ENCODE peak calls at places on chromosomes 1 and 21, in five cellular contexts. One of them, this sample, is unnamed.

GRCh38 chr1:214637722-214638473 is 34.9 kb downstream of the CENPF start:
- DNase-seq in mammary epithelial cell: peak
- DNase-seq in stimulated activated CD4-positive, alpha-beta T cell treated with anti-CD3 and anti-CD28 coated beads, TNF-alpha, amount 100 ng/mL, for 1 hour: no peak
- DNase-seq in COR-L47: no peak
- DNase-seq in HCEC 1CT: peak
- DNase-seq in this sample: no peak

GRCh38 chr1:240496356-240496755 is 115.6 kb downstream of the GREM2 start:
- DNase-seq in stimulated activated CD4-positive, alpha-beta T cell treated with anti-CD3 and anti-CD28 coated beads, TNF-alpha, amount 100 ng/mL, for 1 hour: no peak
- DNase-seq in HCEC 1CT: no peak
- DNase-seq in COR-L47: no peak
- DNase-seq in mammary epithelial cell: no peak
- DNase-seq in this sample: no peak

GRCh38 chr1:108758782-108759181 is 12.3 kb downstream of the STXBP3 start:
- DNase-seq in stimulated activated CD4-positive, alpha-beta T cell treated with anti-CD3 and anti-CD28 coated beads, TNF-alpha, amount 100 ng/mL, for 1 hour: no peak
- DNase-seq in mammary epithelial cell: no peak
- DNase-seq in COR-L47: no peak
- DNase-seq in HCEC 1CT: no peak
- DNase-seq in this sample: no peak

GRCh38 chr21:24716306-24716918 is 890.9 kb downstream of the MRPL39 start:
- DNase-seq in HCEC 1CT: no peak
- DNase-seq in mammary epithelial cell: no peak
- DNase-seq in COR-L47: no peak
- DNase-seq in stimulated activated CD4-positive, alpha-beta T cell treated with anti-CD3 and anti-CD28 coated beads, TNF-alpha, amount 100 ng/mL, for 1 hour: no peak
- DNase-seq in this sample: no peak

GRCh38 chr1:163090321-163090945 is 21.3 kb downstream of the RGS4 start:
- DNase-seq in stimulated activated CD4-positive, alpha-beta T cell treated with anti-CD3 and anti-CD28 coated beads, TNF-alpha, amount 100 ng/mL, for 1 hour: no peak
- DNase-seq in mammary epithelial cell: peak
- DNase-seq in HCEC 1CT: peak
- DNase-seq in COR-L47: no peak
- DNase-seq in this sample: no peak

GRCh38 chr21:38267991-38268858 is 11.4 kb downstream of the KCNJ15 start:
- DNase-seq in COR-L47: no peak
- DNase-seq in stimulated activated CD4-positive, alpha-beta T cell treated with anti-CD3 and anti-CD28 coated beads, TNF-alpha, amount 100 ng/mL, for 1 hour: no peak
- DNase-seq in HCEC 1CT: no peak
- DNase-seq in mammary epithelial cell: peak
- DNase-seq in this sample: no peak

GRCh38 chr21:38244885-38245869 is 11.6 kb upstream of the KCNJ15 start:
- DNase-seq in stimulated activated CD4-positive, alpha-beta T cell treated with anti-CD3 and anti-CD28 coated beads, TNF-alpha, amount 100 ng/mL, for 1 hour: peak
- DNase-seq in COR-L47: no peak
- DNase-seq in HCEC 1CT: peak
- DNase-seq in mammary epithelial cell: peak
- DNase-seq in this sample: peak

GRCh38 chr1:185526318-185527307 is 207.6 kb upstream of the HMCN1 start:
- DNase-seq in stimulated activated CD4-positive, alpha-beta T cell treated with anti-CD3 and anti-CD28 coated beads, TNF-alpha, amount 100 ng/mL, for 1 hour: no peak
- DNase-seq in mammary epithelial cell: no peak
- DNase-seq in HCEC 1CT: no peak
- DNase-seq in COR-L47: no peak
- DNase-seq in this sample: no peak

GRCh38 chr21:37593015-37593414 is 226.4 kb downstream of the DYRK1A start:
- DNase-seq in COR-L47: peak
- DNase-seq in mammary epithelial cell: no peak
- DNase-seq in HCEC 1CT: no peak
- DNase-seq in stimulated activated CD4-positive, alpha-beta T cell treated with anti-CD3 and anti-CD28 coated beads, TNF-alpha, amount 100 ng/mL, for 1 hour: no peak
- DNase-seq in this sample: no peak

GRCh38 chr1:42936309-42937078 is 22.2 kb downstream of the SLC2A1 start:
- DNase-seq in stimulated activated CD4-positive, alpha-beta T cell treated with anti-CD3 and anti-CD28 coated beads, TNF-alpha, amount 100 ng/mL, for 1 hour: no peak
- DNase-seq in mammary epithelial cell: peak
- DNase-seq in HCEC 1CT: peak
- DNase-seq in COR-L47: no peak
- DNase-seq in this sample: no peak

GRCh38 chr1:46494910-46495309 is 5.3 kb downstream of the DMBX1 start:
- DNase-seq in mammary epithelial cell: no peak
- DNase-seq in HCEC 1CT: no peak
- DNase-seq in COR-L47: no peak
- DNase-seq in stimulated activated CD4-positive, alpha-beta T cell treated with anti-CD3 and anti-CD28 coated beads, TNF-alpha, amount 100 ng/mL, for 1 hour: no peak
- DNase-seq in this sample: no peak

GRCh38 chr1:45084562-45084961 is 72.5 kb downstream of the UROD start:
- DNase-seq in mammary epithelial cell: no peak
- DNase-seq in HCEC 1CT: no peak
- DNase-seq in COR-L47: no peak
- DNase-seq in stimulated activated CD4-positive, alpha-beta T cell treated with anti-CD3 and anti-CD28 coated beads, TNF-alpha, amount 100 ng/mL, for 1 hour: no peak
- DNase-seq in this sample: no peak

GRCh38 chr1:107683198-107683657 is 281.8 kb downstream of the VAV3 start:
- DNase-seq in COR-L47: peak
- DNase-seq in stimulated activated CD4-positive, alpha-beta T cell treated with anti-CD3 and anti-CD28 coated beads, TNF-alpha, amount 100 ng/mL, for 1 hour: no peak
- DNase-seq in mammary epithelial cell: peak
- DNase-seq in HCEC 1CT: no peak
- DNase-seq in this sample: no peak

GRCh38 chr1:94783342-94784264 is 36.6 kb upstream of the SLC44A3 start:
- DNase-seq in HCEC 1CT: peak
- DNase-seq in mammary epithelial cell: peak
- DNase-seq in COR-L47: no peak
- DNase-seq in stimulated activated CD4-positive, alpha-beta T cell treated with anti-CD3 and anti-CD28 coated beads, TNF-alpha, amount 100 ng/mL, for 1 hour: no peak
- DNase-seq in this sample: no peak

GRCh38 chr1:97668945-97669344 is 251.9 kb downstream of the DPYD start:
- DNase-seq in stimulated activated CD4-positive, alpha-beta T cell treated with anti-CD3 and anti-CD28 coated beads, TNF-alpha, amount 100 ng/mL, for 1 hour: no peak
- DNase-seq in mammary epithelial cell: peak
- DNase-seq in HCEC 1CT: peak
- DNase-seq in COR-L47: no peak
- DNase-seq in this sample: no peak